ENCODE peak calls at places on chromosome X, in eight cellular contexts. X is A549, Y is ovary, E is tibial nerve, H is H1, S is HepG2, K is SK-N-SH, U is stomach. L is an unnamed sample.

GRCh38 chrX:73577368-73577767 is 14.4 kb downstream of the CHIC1 start:
- DNase-seq in K (no peak), S (no peak), H (no peak), Y (no peak), E (no peak), X (no peak), U (no peak), L (no peak)

GRCh38 chrX:16918979-16919378 is 27.5 kb upstream of the REPS2 start:
- DNase-seq in K (no peak), X (no peak), Y (no peak), H (no peak), E (no peak), U (no peak), S (no peak), L (no peak)

GRCh38 chrX:19549838-19550237 is 34.5 kb upstream of the MAP3K15 start:
- DNase-seq in H (no peak), X (no peak), Y (no peak), E (no peak), U (no peak), S (no peak), K (no peak), L (no peak)

GRCh38 chrX:56790778-56791177 is 61.7 kb downstream of the NBDY start:
- DNase-seq in U (peak), Y (no peak), S (no peak), H (no peak), X (no peak), E (no peak), K (no peak), L (peak)

GRCh38 chrX:133921764-133922389 is 63.5 kb downstream of the GPC3 start:
- DNase-seq in Y (no peak), S (peak), X (peak), U (peak), E (no peak), H (peak), K (peak), L (peak)

GRCh38 chrX:123738378-123738955 is 5.6 kb upstream of the THOC2 start:
- DNase-seq in Y (no peak), S (no peak), H (no peak), K (no peak), X (no peak), E (no peak), U (no peak), L (no peak)

GRCh38 chrX:46572295-46572936 is 1.1 kb upstream of the CHST7 start:
- DNase-seq in Y (no peak), S (no peak), H (no peak), E (no peak), X (peak), K (no peak), U (no peak), L (no peak)

GRCh38 chrX:98448524-98448923 is 1564.8 kb downstream of the RPA4 start:
- DNase-seq in S (no peak), E (no peak), K (no peak), X (no peak), Y (no peak), U (no peak), H (no peak), L (no peak)

GRCh38 chrX:76821276-76821675 is 393.8 kb downstream of the MAGEE1 start:
- DNase-seq in H (no peak), E (no peak), K (no peak), Y (no peak), X (no peak), U (no peak), S (no peak), L (no peak)

GRCh38 chrX:29299689-29300088 is 712.4 kb downstream of the IL1RAPL1 start:
- DNase-seq in K (no peak), Y (no peak), X (no peak), E (no peak), H (no peak), S (no peak), U (no peak), L (no peak)

GRCh38 chrX:68999351-68999750 is 165.9 kb downstream of the PJA1 start:
- DNase-seq in Y (no peak), U (no peak), X (no peak), S (no peak), K (no peak), H (no peak), E (no peak), L (no peak)

GRCh38 chrX:149512225-149512885 is 7.2 kb upstream of the IDS start:
- DNase-seq in K (peak), H (peak), E (no peak), X (peak), S (peak), Y (no peak), U (peak), L (peak)

GRCh38 chrX:630922-631496 is 418 bp downstream of the SHOX start:
- DNase-seq in X (no peak), H (peak), K (no peak), S (no peak), E (no peak), U (no peak), Y (no peak), L (no peak)

DNA sequence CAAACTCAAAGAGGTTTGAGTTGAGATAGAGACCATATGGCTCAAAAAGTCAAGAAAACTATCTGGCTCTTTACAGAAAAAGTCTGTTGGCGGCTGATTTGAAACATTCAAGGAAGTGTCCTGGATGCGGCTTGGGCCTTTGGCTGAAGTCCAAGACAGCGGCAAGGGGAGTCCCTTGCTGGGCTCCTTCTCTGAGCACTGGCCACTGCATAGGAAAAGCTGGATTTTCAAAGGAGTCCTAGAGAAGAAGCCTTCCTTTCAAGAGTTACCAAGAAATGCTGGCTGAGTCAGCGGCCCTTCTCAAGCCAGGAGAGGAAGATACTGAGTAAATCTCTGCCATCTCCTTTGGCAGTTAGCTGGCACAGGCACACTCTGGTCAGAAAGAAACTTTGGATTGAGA is 12.1 kb downstream of the APLN start:
- DNase-seq in X (no peak), S (no peak), Y (no peak), E (no peak), U (no peak), H (no peak), K (no peak), L (no peak)
- TF ChIP-seq EP300 in X (no peak), S (no peak), Y (no peak), E (no peak), U (no peak), H (no peak), K (no peak), L (no peak)

GRCh38 chrX:134929813-134930212 is 61.0 kb upstream of the SMIM10 start:
- DNase-seq in E (no peak), S (no peak), X (no peak), H (no peak), U (no peak), Y (no peak), K (no peak), L (no peak)
- TF ChIP-seq EP300 in E (no peak), S (no peak), X (no peak), H (no peak), U (no peak), Y (no peak), K (no peak), L (no peak)

GRCh38 chrX:103584606-103585005 is 709 bp upstream of the TCEAL4 start:
- DNase-seq in Y (no peak), E (no peak), H (no peak), X (no peak), U (no peak), S (no peak), K (peak), L (no peak)

GRCh38 chrX:103585421-103586313 is at the start of gene TCEAL4:
- DNase-seq in U (peak), E (peak), X (peak), S (no peak), Y (peak), H (peak), K (peak), L (peak)

GRCh38 chrX:103586659-103587058 is 1.3 kb downstream of the TCEAL4 start:
- DNase-seq in S (no peak), K (no peak), X (no peak), E (no peak), Y (no peak), H (no peak), U (no peak), L (no peak)

DNA sequence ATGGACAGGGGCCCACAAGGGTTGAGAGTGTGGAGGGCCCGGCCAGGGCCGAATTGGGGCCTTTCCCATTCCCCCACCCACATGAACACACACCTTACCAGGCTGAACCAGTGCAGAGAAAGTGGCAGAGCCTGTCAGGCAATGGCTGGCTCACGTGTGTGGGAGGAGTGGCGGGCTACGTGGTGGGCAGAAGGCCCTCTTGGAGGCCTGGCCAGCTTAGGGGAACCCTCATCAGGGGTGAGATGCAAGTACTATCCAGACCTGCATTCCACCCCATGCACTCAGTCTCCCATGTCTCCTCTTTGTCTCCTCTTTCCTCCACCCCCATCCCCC is 965 bp downstream of the TCEAL4 start:
- DNase-seq in E (no peak), X (no peak), H (no peak), K (peak), U (peak), Y (peak), S (no peak), L (no peak)
- TF ChIP-seq EP300 in E (no peak), X (no peak), H (no peak), K (no peak), U (no peak), Y (no peak), S (no peak), L (no peak)

GRCh38 chrX:154457491-154458115 is 478 bp upstream of the PLXNA3 start:
- DNase-seq in H (peak), Y (peak), E (no peak), X (no peak), U (peak), S (no peak), K (peak), L (peak)

GRCh38 chrX:154460326-154460725 is 2.2 kb downstream of the PLXNA3 start:
- DNase-seq in U (no peak), H (no peak), S (no peak), X (no peak), E (no peak), Y (no peak), K (peak), L (no peak)

GRCh38 chrX:154459843-154460242 is 1.8 kb downstream of the PLXNA3 start:
- DNase-seq in S (no peak), H (no peak), E (no peak), X (no peak), U (no peak), K (peak), Y (no peak), L (no peak)

GRCh38 chrX:154458954-154459829 is 1.1 kb downstream of the PLXNA3 start:
- DNase-seq in H (no peak), U (peak), K (peak), S (no peak), X (no peak), E (no peak), Y (no peak), L (peak)

DNA sequence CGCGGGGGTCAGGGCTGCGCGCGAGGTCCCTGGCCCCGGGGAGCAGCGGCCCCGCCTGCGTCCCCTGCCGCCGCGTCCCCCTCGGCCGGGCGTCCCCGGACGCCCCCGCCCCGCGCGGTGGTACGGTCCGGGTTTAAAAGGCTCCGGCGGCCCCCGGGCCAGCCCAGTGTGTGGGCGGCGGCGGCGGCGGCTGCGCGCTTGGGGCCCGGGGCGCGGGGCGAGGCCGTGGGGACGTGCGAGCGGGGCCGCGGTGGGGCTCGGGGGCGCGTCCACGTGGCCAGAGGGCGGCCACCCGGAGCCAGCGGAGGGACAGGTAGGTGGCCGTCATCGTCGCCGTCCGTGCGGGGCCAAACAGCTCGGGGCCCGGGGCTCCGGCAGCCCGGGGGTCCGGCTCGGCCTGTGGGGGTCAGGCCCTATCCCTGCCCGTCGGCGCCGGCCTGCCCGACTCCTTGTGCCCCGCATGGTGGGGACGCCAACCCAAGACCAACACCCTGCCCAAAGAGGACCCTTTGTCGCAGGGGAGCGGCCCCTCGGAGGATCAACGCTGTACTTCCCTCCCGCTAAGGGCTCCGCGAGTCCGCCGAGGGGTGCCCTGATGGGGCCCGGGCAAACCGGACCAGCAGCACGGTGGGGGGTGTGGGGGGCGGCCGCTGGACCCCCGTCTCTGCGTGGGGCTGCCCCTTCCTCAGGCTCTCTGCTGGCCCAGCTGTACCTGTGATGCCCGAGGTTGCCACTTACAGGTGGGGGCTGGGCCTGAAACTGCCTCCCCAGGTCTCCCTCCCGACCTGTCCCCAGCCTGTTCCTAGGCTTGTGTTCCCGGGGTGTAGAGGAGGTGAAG is at the start of gene PLXNA3:
- DNase-seq in U (peak), Y (peak), K (peak), H (peak), E (no peak), S (no peak), X (no peak), L (peak)
- TF ChIP-seq EP300 in U (no peak), Y (no peak), K (no peak), H (no peak), E (no peak), S (no peak), X (no peak), L (no peak)

DNA sequence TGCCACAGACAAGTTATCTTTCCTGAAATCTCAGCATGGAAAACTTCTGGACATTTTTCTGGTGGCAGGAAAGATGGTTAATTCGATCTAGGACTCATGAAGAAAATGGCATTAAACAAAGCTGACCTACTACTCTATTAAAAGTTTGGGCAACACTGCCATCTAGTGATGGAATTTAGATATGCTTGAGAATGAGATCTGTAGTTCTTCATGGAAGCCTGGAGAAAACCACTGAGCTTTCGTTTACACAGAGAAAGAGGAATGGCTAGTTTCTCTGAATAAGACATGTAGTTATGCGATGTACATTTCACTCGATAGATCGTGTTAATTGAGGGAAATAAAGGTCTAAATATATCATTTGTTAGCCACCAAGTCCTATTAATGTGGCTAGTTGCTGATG is 51.7 kb upstream of the CHRDL1 start:
- DNase-seq in U (no peak), S (peak), K (peak), Y (no peak), E (no peak), X (peak), H (no peak), L (no peak)
- TF ChIP-seq EP300 in U (no peak), S (no peak), K (no peak), Y (no peak), E (no peak), X (no peak), H (no peak), L (no peak)

DNA sequence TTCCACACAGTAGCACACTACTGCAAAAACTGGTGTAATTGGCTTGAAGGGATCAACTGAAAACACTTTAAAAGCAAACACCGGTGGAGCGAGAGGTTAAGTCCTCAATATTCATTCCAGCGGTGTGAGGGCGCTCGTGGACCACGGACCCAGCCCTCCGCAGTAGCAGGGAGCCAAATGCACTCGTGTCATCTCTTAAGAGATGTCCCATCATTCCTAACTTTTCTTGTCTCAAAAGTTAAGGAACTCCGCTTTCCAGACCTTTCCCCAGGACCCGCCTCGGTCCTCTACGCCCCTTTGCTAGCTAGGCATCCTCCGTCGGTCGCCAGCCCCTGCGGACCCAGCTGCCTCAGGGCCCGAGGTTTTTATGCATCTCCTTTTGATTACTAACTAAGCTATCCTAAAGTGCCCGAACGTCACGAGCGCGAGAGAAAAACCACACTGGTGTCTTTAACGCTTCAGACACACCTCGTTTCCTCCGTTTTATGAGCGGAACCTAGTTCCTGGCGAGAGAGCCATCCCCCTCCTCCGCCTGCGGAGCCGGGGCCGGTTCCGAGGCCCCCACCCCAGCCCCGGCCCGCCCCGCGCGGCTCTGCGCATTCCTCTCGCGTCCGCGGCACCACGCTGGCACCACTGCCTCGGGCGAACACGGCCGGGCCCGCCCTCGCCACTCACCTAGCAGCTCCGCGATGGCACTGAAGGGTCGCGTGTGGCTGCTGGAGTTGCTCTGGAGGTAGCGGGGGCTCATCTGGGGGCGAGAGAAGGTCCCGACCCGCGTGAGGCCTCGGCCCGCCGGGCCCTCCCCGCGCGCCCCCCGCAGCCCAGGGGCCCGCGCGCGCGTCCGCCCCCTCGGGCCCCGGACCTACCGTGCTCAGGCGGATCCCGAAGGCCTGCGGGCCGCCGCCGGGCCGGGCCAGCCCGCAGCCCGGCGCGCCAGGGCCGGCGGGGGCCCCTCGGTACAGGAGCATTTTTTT is 723 bp downstream of the MORC4 start:
- DNase-seq in Y (peak), S (peak), K (peak), H (peak), X (peak), E (peak), U (peak), L (peak)
- TF ChIP-seq EP300 in Y (no peak), S (no peak), K (no peak), H (no peak), X (no peak), E (no peak), U (no peak), L (no peak)

GRCh38 chrX:154719132-154719675 is 31.7 kb downstream of the GAB3 start:
- DNase-seq in Y (no peak), H (no peak), K (no peak), E (no peak), S (no peak), X (no peak), U (no peak), L (no peak)
- TF ChIP-seq EP300 in Y (no peak), H (no peak), K (no peak), E (no peak), S (no peak), X (no peak), U (no peak), L (no peak)

L was measured in transverse colon.